ENCODE peak calls at places on chromosomes 2 and 18, in eight cellular contexts. One of them, this sample, is unnamed.

GRCh38 chr18:12442946-12443345 is 35.2 kb downstream of the PRELID3A start:
- DNase-seq in HCT116: no peak
- DNase-seq in A673: no peak
- DNase-seq in thoracic aorta: no peak
- DNase-seq in mammary epithelial cell: peak
- DNase-seq in foreskin fibroblast: peak
- DNase-seq in AG10803: peak
- DNase-seq in fibroblast of lung: no peak
- DNase-seq in this sample: no peak

GRCh38 chr2:99608092-99608491 is 118.3 kb upstream of the REV1 start:
- DNase-seq in mammary epithelial cell: no peak
- DNase-seq in foreskin fibroblast: no peak
- DNase-seq in HCT116: no peak
- DNase-seq in AG10803: peak
- DNase-seq in thoracic aorta: no peak
- DNase-seq in A673: no peak
- DNase-seq in fibroblast of lung: no peak
- DNase-seq in this sample: no peak

GRCh38 chr2:173493874-173494273 is 139.2 kb downstream of the CDCA7 start:
- DNase-seq in fibroblast of lung: no peak
- DNase-seq in thoracic aorta: no peak
- DNase-seq in HCT116: no peak
- DNase-seq in mammary epithelial cell: no peak
- DNase-seq in A673: no peak
- DNase-seq in AG10803: no peak
- DNase-seq in foreskin fibroblast: peak
- DNase-seq in this sample: no peak

GRCh38 chr2:86330015-86330414 is 7.4 kb downstream of the REEP1 start:
- DNase-seq in A673: no peak
- DNase-seq in thoracic aorta: no peak
- DNase-seq in AG10803: no peak
- DNase-seq in mammary epithelial cell: no peak
- DNase-seq in HCT116: no peak
- DNase-seq in fibroblast of lung: no peak
- DNase-seq in foreskin fibroblast: no peak
- DNase-seq in this sample: no peak

GRCh38 chr2:86679036-86679435 is 41.1 kb upstream of the RMND5A start:
- DNase-seq in mammary epithelial cell: no peak
- DNase-seq in HCT116: no peak
- DNase-seq in thoracic aorta: no peak
- DNase-seq in foreskin fibroblast: no peak
- DNase-seq in A673: no peak
- DNase-seq in AG10803: no peak
- DNase-seq in fibroblast of lung: no peak
- DNase-seq in this sample: no peak

GRCh38 chr18:22378672-22379282 is 38.9 kb downstream of the CTAGE1 start:
- DNase-seq in A673: peak
- DNase-seq in AG10803: peak
- DNase-seq in fibroblast of lung: peak
- DNase-seq in thoracic aorta: no peak
- DNase-seq in foreskin fibroblast: peak
- DNase-seq in HCT116: peak
- DNase-seq in mammary epithelial cell: peak
- DNase-seq in this sample: no peak

GRCh38 chr2:70087703-70088507 is 628 bp downstream of the PCBP1 start:
- DNase-seq in AG10803: peak
- DNase-seq in A673: peak
- DNase-seq in foreskin fibroblast: peak
- DNase-seq in thoracic aorta: peak
- DNase-seq in fibroblast of lung: peak
- DNase-seq in mammary epithelial cell: peak
- DNase-seq in HCT116: no peak
- DNase-seq in this sample: no peak

GRCh38 chr2:198483046-198483445 is 678.7 kb downstream of the PLCL1 start:
- DNase-seq in thoracic aorta: no peak
- DNase-seq in foreskin fibroblast: no peak
- DNase-seq in HCT116: no peak
- DNase-seq in A673: no peak
- DNase-seq in fibroblast of lung: no peak
- DNase-seq in AG10803: peak
- DNase-seq in mammary epithelial cell: no peak
- DNase-seq in this sample: no peak

GRCh38 chr18:60506682-60507081 is 134.1 kb upstream of the MC4R start:
- DNase-seq in AG10803: peak
- DNase-seq in A673: no peak
- DNase-seq in fibroblast of lung: peak
- DNase-seq in thoracic aorta: no peak
- DNase-seq in foreskin fibroblast: peak
- DNase-seq in HCT116: no peak
- DNase-seq in mammary epithelial cell: no peak
- DNase-seq in this sample: no peak

GRCh38 chr18:36717422-36718110 is 111.2 kb downstream of the TPGS2 start:
- DNase-seq in HCT116: no peak
- DNase-seq in thoracic aorta: no peak
- DNase-seq in fibroblast of lung: no peak
- DNase-seq in foreskin fibroblast: no peak
- DNase-seq in AG10803: no peak
- DNase-seq in A673: no peak
- DNase-seq in mammary epithelial cell: no peak
- DNase-seq in this sample: no peak

GRCh38 chr2:238420878-238421694 is 5.6 kb upstream of the ASB1 start:
- DNase-seq in mammary epithelial cell: peak
- DNase-seq in A673: no peak
- DNase-seq in HCT116: no peak
- DNase-seq in foreskin fibroblast: peak
- DNase-seq in fibroblast of lung: peak
- DNase-seq in thoracic aorta: no peak
- DNase-seq in AG10803: peak
- DNase-seq in this sample: no peak

GRCh38 chr18:53153281-53153680 is 813.3 kb downstream of the DCC start:
- DNase-seq in thoracic aorta: no peak
- DNase-seq in A673: peak
- DNase-seq in mammary epithelial cell: no peak
- DNase-seq in AG10803: no peak
- DNase-seq in HCT116: no peak
- DNase-seq in fibroblast of lung: no peak
- DNase-seq in foreskin fibroblast: no peak
- DNase-seq in this sample: no peak
- TF ChIP-seq CTCF in thoracic aorta: no peak
- TF ChIP-seq CTCF in A673: peak
- TF ChIP-seq CTCF in mammary epithelial cell: peak
- TF ChIP-seq CTCF in AG10803: no peak
- TF ChIP-seq CTCF in HCT116: peak
- TF ChIP-seq CTCF in fibroblast of lung: no peak
- TF ChIP-seq CTCF in foreskin fibroblast: no peak
- TF ChIP-seq CTCF in this sample: peak

GRCh38 chr2:131115752-131116151 is 10.6 kb downstream of the PLEKHB2 start:
- DNase-seq in thoracic aorta: no peak
- DNase-seq in HCT116: no peak
- DNase-seq in A673: no peak
- DNase-seq in AG10803: no peak
- DNase-seq in mammary epithelial cell: no peak
- DNase-seq in foreskin fibroblast: no peak
- DNase-seq in fibroblast of lung: no peak
- DNase-seq in this sample: no peak

GRCh38 chr2:131113566-131114227 is 8.6 kb downstream of the PLEKHB2 start:
- DNase-seq in thoracic aorta: no peak
- DNase-seq in AG10803: no peak
- DNase-seq in mammary epithelial cell: no peak
- DNase-seq in foreskin fibroblast: no peak
- DNase-seq in HCT116: no peak
- DNase-seq in fibroblast of lung: no peak
- DNase-seq in A673: no peak
- DNase-seq in this sample: no peak

DNA sequence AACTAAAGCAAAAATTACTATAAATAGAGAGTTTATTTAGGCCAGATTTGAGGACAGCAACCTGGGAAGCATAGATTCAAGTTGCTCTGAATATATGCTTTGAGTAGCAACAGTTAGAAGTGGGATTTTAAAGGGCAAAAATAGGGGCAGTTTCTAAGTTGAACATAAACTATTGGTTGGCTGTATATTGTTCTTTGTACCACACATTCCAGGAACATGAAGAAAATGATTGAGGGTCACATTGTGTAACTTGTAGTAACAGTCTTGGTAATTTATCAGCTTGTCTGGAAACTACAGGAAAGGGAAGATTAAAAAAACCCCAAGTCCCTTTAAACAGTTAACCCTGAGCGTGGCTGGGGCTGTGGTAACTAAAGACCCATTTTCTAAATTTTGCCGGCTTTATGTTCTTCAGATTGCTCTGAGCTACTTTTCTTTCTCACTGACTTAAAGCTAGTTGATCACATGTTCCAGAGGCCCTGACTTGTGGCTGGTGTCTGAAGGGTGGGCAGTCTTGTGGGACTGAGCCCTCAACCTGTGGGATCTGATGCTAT is 7.4 kb downstream of the PLEKHB2 start:
- DNase-seq in foreskin fibroblast: peak
- DNase-seq in HCT116: no peak
- DNase-seq in AG10803: no peak
- DNase-seq in fibroblast of lung: peak
- DNase-seq in A673: no peak
- DNase-seq in thoracic aorta: no peak
- DNase-seq in mammary epithelial cell: no peak
- DNase-seq in this sample: no peak
- H3K4me3 ChIP-seq in foreskin fibroblast: no peak
- H3K4me3 ChIP-seq in HCT116: no peak
- H3K4me3 ChIP-seq in AG10803: no peak
- H3K4me3 ChIP-seq in fibroblast of lung: no peak
- H3K4me3 ChIP-seq in A673: no peak
- H3K4me3 ChIP-seq in thoracic aorta: no peak
- H3K4me3 ChIP-seq in mammary epithelial cell: no peak
- H3K4me3 ChIP-seq in this sample: no peak

DNA sequence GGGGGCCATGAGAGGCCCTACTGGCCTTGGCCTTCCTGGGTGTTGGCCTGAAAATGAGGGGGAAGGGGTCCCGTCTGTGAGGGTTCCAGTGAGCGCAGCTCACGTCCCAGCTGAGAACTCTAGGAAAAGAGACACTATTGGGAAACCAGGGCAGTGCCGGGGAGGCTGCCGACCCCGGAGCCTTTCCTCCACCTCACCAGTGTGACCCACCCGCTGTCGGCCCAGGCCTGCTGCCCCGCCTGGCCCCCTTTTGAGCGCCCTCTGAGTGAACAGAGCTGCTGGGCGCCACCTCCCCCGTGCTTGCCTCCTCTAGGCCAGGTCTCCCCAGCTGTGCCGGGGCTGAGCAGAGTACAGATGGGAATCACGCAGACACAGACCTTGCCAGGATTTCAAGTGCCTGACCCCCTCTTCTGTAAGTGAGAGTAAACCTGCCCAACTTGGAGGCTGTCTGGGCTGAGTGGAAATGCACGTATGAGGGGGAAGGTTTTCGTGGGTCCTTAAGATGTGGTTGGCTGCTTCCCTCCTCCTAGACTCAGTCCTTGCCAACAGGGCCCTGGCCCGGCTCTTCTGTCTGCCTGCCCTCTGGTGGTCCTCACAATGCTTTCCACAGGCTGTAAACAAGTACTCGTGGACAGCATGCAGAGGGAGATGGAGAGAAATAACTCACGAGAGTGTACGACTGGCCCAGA is 17.3 kb upstream of the ARHGEF4 start:
- DNase-seq in AG10803: no peak
- DNase-seq in fibroblast of lung: no peak
- DNase-seq in HCT116: no peak
- DNase-seq in mammary epithelial cell: no peak
- DNase-seq in foreskin fibroblast: no peak
- DNase-seq in A673: no peak
- DNase-seq in thoracic aorta: no peak
- DNase-seq in this sample: no peak
- TF ChIP-seq CTCF in AG10803: no peak
- TF ChIP-seq CTCF in fibroblast of lung: no peak
- TF ChIP-seq CTCF in HCT116: no peak
- TF ChIP-seq CTCF in mammary epithelial cell: no peak
- TF ChIP-seq CTCF in foreskin fibroblast: no peak
- TF ChIP-seq CTCF in A673: no peak
- TF ChIP-seq CTCF in thoracic aorta: no peak
- TF ChIP-seq CTCF in this sample: peak

GRCh38 chr2:44642123-44642857 is 280.5 kb downstream of the CAMKMT start:
- DNase-seq in HCT116: no peak
- DNase-seq in thoracic aorta: no peak
- DNase-seq in mammary epithelial cell: no peak
- DNase-seq in fibroblast of lung: no peak
- DNase-seq in A673: no peak
- DNase-seq in foreskin fibroblast: no peak
- DNase-seq in AG10803: no peak
- DNase-seq in this sample: no peak

GRCh38 chr2:44635725-44636124 is 274.0 kb downstream of the CAMKMT start:
- DNase-seq in AG10803: no peak
- DNase-seq in fibroblast of lung: no peak
- DNase-seq in HCT116: no peak
- DNase-seq in A673: no peak
- DNase-seq in thoracic aorta: no peak
- DNase-seq in foreskin fibroblast: no peak
- DNase-seq in mammary epithelial cell: no peak
- DNase-seq in this sample: no peak

GRCh38 chr2:44638649-44639048 is 276.9 kb downstream of the CAMKMT start:
- DNase-seq in thoracic aorta: no peak
- DNase-seq in AG10803: no peak
- DNase-seq in mammary epithelial cell: no peak
- DNase-seq in HCT116: no peak
- DNase-seq in fibroblast of lung: no peak
- DNase-seq in A673: no peak
- DNase-seq in foreskin fibroblast: no peak
- DNase-seq in this sample: no peak

GRCh38 chr2:44639399-44639798 is 277.7 kb downstream of the CAMKMT start:
- DNase-seq in HCT116: no peak
- DNase-seq in AG10803: no peak
- DNase-seq in fibroblast of lung: no peak
- DNase-seq in A673: no peak
- DNase-seq in foreskin fibroblast: no peak
- DNase-seq in thoracic aorta: no peak
- DNase-seq in mammary epithelial cell: no peak
- DNase-seq in this sample: no peak
- H3K4me3 ChIP-seq in HCT116: no peak
- H3K4me3 ChIP-seq in AG10803: no peak
- H3K4me3 ChIP-seq in fibroblast of lung: no peak
- H3K4me3 ChIP-seq in A673: no peak
- H3K4me3 ChIP-seq in foreskin fibroblast: no peak
- H3K4me3 ChIP-seq in thoracic aorta: no peak
- H3K4me3 ChIP-seq in mammary epithelial cell: no peak
- H3K4me3 ChIP-seq in this sample: no peak

GRCh38 chr2:195094330-195094729 is 562.7 kb upstream of the SLC39A10 start:
- DNase-seq in AG10803: no peak
- DNase-seq in A673: peak
- DNase-seq in HCT116: no peak
- DNase-seq in fibroblast of lung: no peak
- DNase-seq in thoracic aorta: no peak
- DNase-seq in mammary epithelial cell: peak
- DNase-seq in foreskin fibroblast: peak
- DNase-seq in this sample: peak

DNA sequence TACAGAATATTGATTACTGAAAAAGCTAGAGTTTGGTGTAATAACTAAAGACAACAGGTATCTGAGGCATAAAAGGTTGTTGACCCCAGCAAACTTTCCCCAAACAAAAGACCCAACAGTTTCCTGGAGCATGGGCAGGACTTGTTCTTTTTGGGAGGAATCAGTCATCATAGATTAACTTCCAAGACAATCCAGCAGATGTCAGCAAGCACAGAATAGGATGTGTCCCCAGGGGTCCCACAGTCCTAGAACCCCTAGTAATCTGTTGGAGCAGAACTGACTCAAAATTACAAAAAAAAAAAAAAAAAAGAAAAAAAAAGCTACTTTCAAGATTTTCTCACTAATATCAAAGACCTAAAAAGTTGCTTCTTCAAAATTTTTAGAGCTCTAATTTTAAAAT is 564.7 kb upstream of the SLC39A10 start:
- DNase-seq in A673: peak
- DNase-seq in HCT116: no peak
- DNase-seq in fibroblast of lung: no peak
- DNase-seq in mammary epithelial cell: no peak
- DNase-seq in thoracic aorta: no peak
- DNase-seq in foreskin fibroblast: no peak
- DNase-seq in AG10803: no peak
- DNase-seq in this sample: no peak
- TF ChIP-seq CTCF in A673: peak
- TF ChIP-seq CTCF in HCT116: no peak
- TF ChIP-seq CTCF in fibroblast of lung: no peak
- TF ChIP-seq CTCF in mammary epithelial cell: peak
- TF ChIP-seq CTCF in thoracic aorta: no peak
- TF ChIP-seq CTCF in foreskin fibroblast: no peak
- TF ChIP-seq CTCF in AG10803: no peak
- TF ChIP-seq CTCF in this sample: no peak